ENCODE peak calls at places on chromosomes 3 and 15, in four cellular contexts. One of them, this sample, is unnamed.

GRCh38 chr15:36658905-36659304 is 79.5 kb downstream of the CDIN1 start:
- DNase-seq in HepG2: no peak
- DNase-seq in H1: no peak
- DNase-seq in K562: no peak
- DNase-seq in this sample: no peak

GRCh38 chr15:96166223-96167200 is 164.0 kb upstream of the NR2F2 start:
- DNase-seq in H1: no peak
- DNase-seq in K562: no peak
- DNase-seq in HepG2: no peak
- DNase-seq in this sample: no peak

GRCh38 chr15:100226107-100226506 is 115.7 kb downstream of the ADAMTS17 start:
- DNase-seq in K562: no peak
- DNase-seq in H1: no peak
- DNase-seq in HepG2: no peak
- DNase-seq in this sample: no peak

GRCh38 chr3:36201546-36201945 is 178.8 kb upstream of the STAC start:
- DNase-seq in K562: no peak
- DNase-seq in H1: no peak
- DNase-seq in HepG2: no peak
- DNase-seq in this sample: peak

GRCh38 chr15:75234191-75234810 is 23.8 kb upstream of the GOLGA6C start:
- DNase-seq in HepG2: no peak
- DNase-seq in K562: no peak
- DNase-seq in H1: no peak
- DNase-seq in this sample: peak

GRCh38 chr3:167031364-167032049 is 348.6 kb downstream of the ZBBX start:
- DNase-seq in HepG2: no peak
- DNase-seq in H1: no peak
- DNase-seq in K562: no peak
- DNase-seq in this sample: no peak

GRCh38 chr3:73324203-73325155 is 263.0 kb downstream of the EBLN2 start:
- DNase-seq in HepG2: no peak
- DNase-seq in H1: no peak
- DNase-seq in K562: no peak
- DNase-seq in this sample: no peak

GRCh38 chr15:101024709-101025108 is 105.6 kb downstream of the LRRK1 start:
- DNase-seq in K562: no peak
- DNase-seq in HepG2: no peak
- DNase-seq in H1: no peak
- DNase-seq in this sample: no peak

GRCh38 chr3:36596411-36596810 is 167.9 kb downstream of the DCLK3 start:
- DNase-seq in HepG2: no peak
- DNase-seq in K562: no peak
- DNase-seq in H1: no peak
- DNase-seq in this sample: no peak

GRCh38 chr3:14488286-14489036 is 51.7 kb downstream of the GRIP2 start:
- DNase-seq in K562: no peak
- DNase-seq in HepG2: no peak
- DNase-seq in H1: no peak
- DNase-seq in this sample: no peak

GRCh38 chr15:63172376-63173115 is 15.3 kb upstream of the RPS27L start:
- DNase-seq in K562: no peak
- DNase-seq in H1: no peak
- DNase-seq in HepG2: no peak
- DNase-seq in this sample: no peak

GRCh38 chr15:94793641-94794040 is 562.3 kb downstream of the MCTP2 start:
- DNase-seq in H1: no peak
- DNase-seq in K562: no peak
- DNase-seq in HepG2: no peak
- DNase-seq in this sample: no peak

GRCh38 chr3:152960684-152961083 is 125.8 kb downstream of the P2RY1 start:
- DNase-seq in K562: no peak
- DNase-seq in H1: no peak
- DNase-seq in HepG2: peak
- DNase-seq in this sample: no peak

GRCh38 chr3:56610669-56611335 is 53.8 kb downstream of the CCDC66 start:
- DNase-seq in K562: no peak
- DNase-seq in H1: no peak
- DNase-seq in HepG2: no peak
- DNase-seq in this sample: no peak

GRCh38 chr3:79844176-79844575 is 76.4 kb upstream of the ROBO1 start:
- DNase-seq in HepG2: no peak
- DNase-seq in K562: no peak
- DNase-seq in H1: no peak
- DNase-seq in this sample: no peak

GRCh38 chr3:111592941-111593340 is 2.2 kb downstream of the ZBED2 start:
- DNase-seq in HepG2: no peak
- DNase-seq in H1: no peak
- DNase-seq in K562: no peak
- DNase-seq in this sample: no peak

GRCh38 chr3:60365360-60365759 is 885.9 kb downstream of the FHIT start:
- DNase-seq in HepG2: no peak
- DNase-seq in K562: no peak
- DNase-seq in H1: no peak
- DNase-seq in this sample: no peak

GRCh38 chr3:43638594-43639447 is 17.0 kb upstream of the ANO10 start:
- DNase-seq in H1: no peak
- DNase-seq in K562: peak
- DNase-seq in HepG2: no peak
- DNase-seq in this sample: peak

GRCh38 chr15:29568840-29569532 is 253.3 kb downstream of the TJP1 start:
- DNase-seq in HepG2: peak
- DNase-seq in H1: no peak
- DNase-seq in K562: no peak
- DNase-seq in this sample: peak

GRCh38 chr3:11211531-11212300 is 57.4 kb downstream of the HRH1 start:
- DNase-seq in HepG2: no peak
- DNase-seq in K562: no peak
- DNase-seq in H1: no peak
- DNase-seq in this sample: no peak

GRCh38 chr3:150252462-150252861 is 155.6 kb upstream of the TSC22D2 start:
- DNase-seq in H1: no peak
- DNase-seq in K562: no peak
- DNase-seq in HepG2: peak
- DNase-seq in this sample: no peak

GRCh38 chr3:146834917-146835316 is 229.8 kb upstream of the PLSCR5 start:
- DNase-seq in HepG2: no peak
- DNase-seq in K562: no peak
- DNase-seq in H1: no peak
- DNase-seq in this sample: no peak

GRCh38 chr3:58173670-58174472 is 36.9 kb downstream of the DNASE1L3 start:
- DNase-seq in H1: no peak
- DNase-seq in HepG2: peak
- DNase-seq in K562: peak
- DNase-seq in this sample: peak

GRCh38 chr15:52727825-52728224 is 48.6 kb upstream of the ATOSA start:
- DNase-seq in K562: no peak
- DNase-seq in H1: no peak
- DNase-seq in HepG2: no peak
- DNase-seq in this sample: no peak

GRCh38 chr15:52730163-52730562 is 51.0 kb upstream of the ATOSA start:
- DNase-seq in H1: no peak
- DNase-seq in K562: no peak
- DNase-seq in HepG2: no peak
- DNase-seq in this sample: no peak

GRCh38 chr15:52731004-52731403 is 51.8 kb upstream of the ATOSA start:
- DNase-seq in HepG2: no peak
- DNase-seq in H1: no peak
- DNase-seq in K562: no peak
- DNase-seq in this sample: no peak

GRCh38 chr15:52730594-52730993 is 51.4 kb upstream of the ATOSA start:
- DNase-seq in HepG2: no peak
- DNase-seq in H1: no peak
- DNase-seq in K562: no peak
- DNase-seq in this sample: no peak

DNA sequence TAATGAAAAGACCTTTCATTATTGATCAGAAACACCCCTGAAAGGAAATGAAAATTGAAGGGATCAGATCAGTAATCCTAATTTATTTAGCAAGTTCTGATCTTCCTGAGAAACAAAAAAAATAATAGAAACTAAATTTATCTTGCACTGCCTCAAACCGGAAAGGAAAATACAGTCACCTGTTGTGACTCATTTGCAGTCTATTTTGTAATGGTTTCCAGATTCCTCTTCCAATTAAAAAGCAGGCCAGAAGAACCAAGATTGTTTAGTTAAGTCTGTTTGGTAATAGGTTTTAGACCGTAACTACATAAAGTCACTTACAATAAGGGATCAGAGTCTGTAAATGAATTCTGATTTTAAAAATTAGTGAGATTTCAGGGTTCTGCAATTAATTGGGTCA is 49.7 kb upstream of the ATOSA start:
- DNase-seq in K562: no peak
- DNase-seq in HepG2: no peak
- DNase-seq in H1: no peak
- DNase-seq in this sample: no peak
- TF ChIP-seq JUN in K562: no peak
- TF ChIP-seq JUN in HepG2: no peak
- TF ChIP-seq JUN in H1: no peak
- TF ChIP-seq JUN in this sample: no peak

GRCh38 chr15:70347766-70348558 is 250.2 kb upstream of the TLE3 start:
- DNase-seq in HepG2: no peak
- DNase-seq in H1: no peak
- DNase-seq in K562: no peak
- DNase-seq in this sample: no peak
- TF ChIP-seq SP1 in HepG2: no peak
- TF ChIP-seq SP1 in H1: no peak
- TF ChIP-seq SP1 in K562: no peak
- TF ChIP-seq SP1 in this sample: no peak

GRCh38 chr3:49724586-49724985 is 835 bp upstream of the GMPPB start:
- DNase-seq in K562: no peak
- DNase-seq in H1: no peak
- DNase-seq in HepG2: no peak
- DNase-seq in this sample: peak
- TF ChIP-seq JUN in K562: no peak
- TF ChIP-seq JUN in H1: no peak
- TF ChIP-seq JUN in HepG2: no peak
- TF ChIP-seq JUN in this sample: no peak

DNA sequence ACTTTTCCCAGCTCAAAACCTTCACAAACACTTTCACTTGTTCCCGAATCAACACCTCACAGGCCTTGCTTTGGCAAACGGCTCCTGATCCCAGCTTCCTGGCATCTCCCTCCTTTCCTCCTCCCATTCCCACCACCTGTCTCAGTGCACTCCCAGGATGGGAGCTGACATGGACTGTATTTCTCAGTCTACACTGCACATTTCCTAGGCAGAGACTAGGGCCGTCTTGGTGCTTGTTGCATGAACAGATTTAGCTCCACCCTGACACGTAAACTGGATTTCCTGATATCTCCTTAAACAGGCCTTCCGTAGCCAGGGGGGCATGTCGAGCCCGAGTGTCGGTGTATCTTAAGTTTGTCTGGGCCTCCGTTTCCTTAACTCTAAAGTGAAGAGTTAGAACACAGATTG is 790 bp upstream of the WHAMM start:
- DNase-seq in H1: no peak
- DNase-seq in K562: peak
- DNase-seq in HepG2: peak
- DNase-seq in this sample: no peak
- TF ChIP-seq SP1 in H1: no peak
- TF ChIP-seq SP1 in K562: no peak
- TF ChIP-seq SP1 in HepG2: no peak
- TF ChIP-seq SP1 in this sample: no peak

GRCh38 chr3:130507746-130508145 is 9.2 kb upstream of the COL6A6 start:
- DNase-seq in HepG2: no peak
- DNase-seq in K562: no peak
- DNase-seq in H1: no peak
- DNase-seq in this sample: no peak

GRCh38 chr3:130508970-130509369 is 8.0 kb upstream of the COL6A6 start:
- DNase-seq in K562: no peak
- DNase-seq in H1: no peak
- DNase-seq in HepG2: no peak
- DNase-seq in this sample: no peak

DNA sequence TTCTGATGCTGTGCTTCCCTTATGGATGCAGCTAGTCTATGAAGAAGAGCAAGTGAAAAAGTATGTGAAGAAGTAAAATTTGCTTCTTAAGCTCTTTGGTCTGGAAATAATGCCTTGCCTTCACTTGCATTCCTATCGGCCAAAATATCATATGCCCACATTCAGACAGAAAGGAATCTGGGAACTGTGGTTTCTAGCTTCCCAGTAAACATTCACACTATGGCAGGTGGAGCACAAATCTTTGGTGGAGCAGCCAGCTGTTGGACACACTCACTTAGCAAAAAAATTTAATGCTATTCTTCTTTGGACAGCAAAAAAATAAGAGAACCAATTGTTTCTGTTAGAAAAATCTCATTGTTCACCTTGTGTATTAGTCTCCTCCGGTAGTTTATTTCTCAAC is 12.3 kb upstream of the COL6A6 start:
- DNase-seq in H1: no peak
- DNase-seq in K562: no peak
- DNase-seq in HepG2: no peak
- DNase-seq in this sample: no peak
- TF ChIP-seq JUN in H1: no peak
- TF ChIP-seq JUN in K562: no peak
- TF ChIP-seq JUN in HepG2: no peak
- TF ChIP-seq JUN in this sample: no peak

DNA sequence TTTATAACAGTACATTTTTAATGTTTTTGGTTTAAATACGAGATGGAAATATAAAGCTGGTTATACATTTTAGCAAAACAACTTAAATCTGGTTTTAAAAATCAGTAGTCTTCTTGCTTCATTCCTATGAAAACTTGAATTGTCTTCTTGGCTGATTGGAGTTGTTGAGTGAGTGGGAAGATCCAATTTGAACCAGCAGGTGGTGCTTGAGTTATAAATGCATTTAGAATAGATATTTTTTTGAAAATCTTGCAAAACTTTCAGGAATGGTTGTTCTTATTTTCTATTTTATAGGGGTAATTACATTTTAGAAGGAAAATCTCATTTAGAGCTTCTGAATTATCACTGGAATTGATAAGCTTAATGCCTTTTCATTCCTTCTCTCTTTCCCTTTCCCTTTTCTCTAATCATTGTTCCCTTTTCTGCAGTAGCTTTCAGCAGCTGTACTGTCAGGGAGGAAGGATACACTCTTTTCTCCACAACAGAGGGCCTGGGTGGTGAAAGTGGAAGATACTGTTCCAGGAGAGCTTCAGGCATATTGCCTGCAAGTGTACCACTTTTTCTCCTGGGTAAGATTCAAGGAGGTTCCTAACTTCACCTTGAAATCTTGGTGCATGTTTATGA is 335.6 kb downstream of the NLGN1 start:
- DNase-seq in K562: peak
- DNase-seq in H1: no peak
- DNase-seq in HepG2: peak
- DNase-seq in this sample: no peak
- TF ChIP-seq SP1 in K562: no peak
- TF ChIP-seq SP1 in H1: no peak
- TF ChIP-seq SP1 in HepG2: no peak
- TF ChIP-seq SP1 in this sample: no peak

GRCh38 chr3:3127432-3128010 is 781 bp downstream of the TRNT1 start:
- DNase-seq in H1: no peak
- DNase-seq in K562: peak
- DNase-seq in HepG2: peak
- DNase-seq in this sample: no peak
- TF ChIP-seq JUN in H1: no peak
- TF ChIP-seq JUN in K562: no peak
- TF ChIP-seq JUN in HepG2: no peak
- TF ChIP-seq JUN in this sample: no peak

This sample was measured in WTC11.